ENCODE peak calls at places on chromosome 17, in seven cellular contexts. X is H54, Y is transverse colon, F is uterus, I is K562, S is IMR-90, T is HCT116. D is an unnamed sample.

GRCh38 chr17:56125830-56126819 is 27.1 kb upstream of the ANKFN1 start:
- DNase-seq in X (no peak), T (peak; percentile 52), Y (no peak), I (peak; percentile 37), F (no peak), S (peak; percentile 74), D (peak; percentile 25)

GRCh38 chr17:55133583-55133982 is 131.2 kb upstream of the HLF start:
- DNase-seq in S (no peak), F (no peak), T (no peak), I (no peak), X (no peak), Y (no peak), D (no peak)

GRCh38 chr17:29764217-29764616 is 141.5 kb upstream of the CORO6 start:
- DNase-seq in T (no peak), X (no peak), S (no peak), Y (no peak), I (no peak), F (no peak), D (no peak)

GRCh38 chr17:36835036-36835435 is 102.2 kb upstream of the LHX1 start:
- DNase-seq in Y (no peak), F (no peak), T (no peak), I (no peak), X (no peak), S (no peak), D (no peak)

GRCh38 chr17:44348234-44348987 is 3.3 kb downstream of the GRN start:
- DNase-seq in F (no peak), X (peak; percentile 65), I (no peak), Y (peak; percentile 48), T (no peak), S (peak; percentile 57), D (no peak)

GRCh38 chr17:28180449-28180848 is 138.0 kb downstream of the NLK start:
- DNase-seq in X (no peak), Y (no peak), I (no peak), T (no peak), S (peak; percentile 69), F (no peak), D (no peak)

GRCh38 chr17:8785547-8786412 is 13.4 kb downstream of the MFSD6L start:
- DNase-seq in S (peak; percentile 56), Y (peak; percentile 79), F (peak; percentile 68), X (peak; percentile 46), T (peak; percentile 64), I (peak; percentile 61), D (peak; percentile 37)

GRCh38 chr17:7797976-7798375 is 36.0 kb upstream of the KDM6B start:
- DNase-seq in I (no peak), S (no peak), X (no peak), F (no peak), Y (no peak), T (no peak), D (no peak)

GRCh38 chr17:75941442-75941819 is 589 bp upstream of the FBF1 start:
- DNase-seq in I (no peak), X (no peak), F (no peak), S (no peak), Y (no peak), T (no peak), D (no peak)

GRCh38 chr17:41552455-41552854 is 19.4 kb downstream of the KRT9 start:
- DNase-seq in S (no peak), X (no peak), I (no peak), T (no peak), F (no peak), Y (no peak), D (no peak)

GRCh38 chr17:57360266-57360665 is 103.9 kb downstream of the MSI2 start:
- DNase-seq in I (no peak), S (no peak), X (no peak), F (no peak), T (no peak), Y (no peak), D (no peak)

GRCh38 chr17:27959382-27959709 is 66.2 kb upstream of the LYRM9 start:
- DNase-seq in S (peak; percentile 1), T (no peak), X (no peak), Y (no peak), I (no peak), F (no peak), D (no peak)

GRCh38 chr17:50220811-50221210 is 19.4 kb upstream of the COL1A1 start:
- DNase-seq in X (no peak), I (no peak), S (no peak), F (no peak), Y (no peak), T (no peak), D (no peak)
- TF ChIP-seq POLR2A in X (no peak), I (no peak), S (no peak), F (no peak), Y (no peak), T (no peak), D (no peak)

GRCh38 chr17:49191917-49192741 is 18.2 kb downstream of the GNGT2 start:
- DNase-seq in I (peak; percentile 93), T (peak; percentile 89), F (peak; percentile 92), X (peak; percentile 88), Y (peak; percentile 94), S (peak; percentile 77), D (peak; percentile 95)
- TF ChIP-seq POLR2A in I (peak; percentile 84), T (no peak), F (no peak), X (no peak), Y (peak; percentile 50), S (peak; percentile 55), D (peak; percentile 44)

GRCh38 chr17:1562178-1562643 is 381 bp downstream of the PITPNA start:
- DNase-seq in T (no peak), I (no peak), F (peak; percentile 40), S (no peak), X (peak; percentile 69), Y (peak; percentile 57), D (peak; percentile 75)
- TF ChIP-seq POLR2A in T (no peak), I (no peak), F (no peak), S (no peak), X (no peak), Y (no peak), D (no peak)

GRCh38 chr17:61638087-61638486 is 47.1 kb upstream of the NACA2 start:
- DNase-seq in I (no peak), S (no peak), Y (no peak), T (no peak), X (no peak), F (no peak), D (no peak)
- TF ChIP-seq POLR2A in I (no peak), S (no peak), Y (no peak), T (no peak), X (no peak), F (no peak), D (no peak)

DNA sequence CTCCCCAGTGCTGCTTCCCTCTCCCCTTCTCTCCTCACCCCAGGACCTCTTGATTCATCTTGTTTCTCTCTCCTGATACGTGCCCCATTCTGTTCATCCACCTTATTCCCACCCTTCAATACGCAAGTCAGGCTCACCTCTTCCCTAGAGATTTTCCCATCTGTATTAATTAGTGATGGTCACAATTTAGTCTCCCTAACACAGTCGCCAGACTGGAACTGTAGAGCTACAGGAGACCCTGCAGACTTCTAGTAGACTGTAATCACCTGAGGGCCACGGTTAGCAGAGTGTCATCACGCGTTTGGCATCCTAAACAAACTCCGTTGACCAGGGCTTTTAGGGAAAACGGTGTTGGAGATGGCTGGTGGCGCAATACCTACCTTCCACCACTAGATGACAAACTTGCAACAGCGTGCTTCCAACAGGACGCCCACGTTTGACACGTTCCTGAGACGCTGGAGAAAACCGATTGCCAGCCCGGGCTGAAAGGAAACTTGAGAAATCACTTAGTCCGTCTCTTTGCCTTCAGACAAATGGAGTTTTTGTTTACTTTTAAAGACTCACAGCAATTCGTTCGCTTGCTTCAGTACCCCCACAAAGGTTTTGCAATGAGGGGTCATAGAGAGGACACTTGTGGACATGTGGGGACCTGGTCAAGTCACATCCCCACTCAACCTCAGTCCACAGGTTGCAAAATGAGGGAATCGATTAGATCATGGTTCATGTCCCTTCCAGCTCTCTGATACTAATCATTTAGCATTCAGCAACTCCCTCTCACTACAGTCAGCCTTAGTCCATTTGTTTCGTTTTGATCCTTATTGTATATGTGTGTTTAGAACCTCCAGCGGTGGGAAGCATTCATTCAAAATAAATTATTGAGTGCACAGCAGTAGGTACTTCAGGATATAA is 20.6 kb downstream of the MYL4 start:
- DNase-seq in F (peak; percentile 95), I (peak; percentile 94), Y (peak; percentile 88), S (peak; percentile 96), T (peak; percentile 90), X (peak; percentile 68), D (peak; percentile 88)
- TF ChIP-seq POLR2A in F (no peak), I (no peak), Y (no peak), S (peak; percentile 68), T (no peak), X (no peak), D (no peak)